ENCODE peak calls at places on chromosomes 6 and 20, in six cellular contexts. I, N, J, H, K and C are unnamed samples.

GRCh38 chr20:62181808-62182207 is 1.0 kb upstream of the MTG2 start:
- DNase-seq in H (no peak), N (no peak), J (no peak), K (no peak), I (no peak), C (no peak)

GRCh38 chr6:63269470-63269869 is 50.3 kb downstream of the LGSN start:
- DNase-seq in H (no peak), J (no peak), I (no peak), N (no peak), K (no peak), C (no peak)

GRCh38 chr6:26375270-26375669 is 7.6 kb upstream of the BTN2A2 start:
- DNase-seq in K (no peak), I (peak; percentile 19), H (no peak), J (no peak), N (no peak), C (no peak)

GRCh38 chr20:64080013-64080812 is at the start of gene OPRL1:
- DNase-seq in K (no peak), J (peak; percentile 49), N (no peak), H (no peak), I (no peak), C (no peak)

GRCh38 chr20:19662638-19662995 is 95.4 kb upstream of the RIN2 start:
- DNase-seq in H (no peak), J (no peak), N (no peak), I (no peak), K (no peak), C (no peak)

GRCh38 chr20:24783631-24784492 is 165.2 kb upstream of the CST7 start:
- DNase-seq in J (no peak), H (no peak), K (no peak), I (no peak), N (peak; percentile 6), C (no peak)

GRCh38 chr6:11413728-11414127 is 123.8 kb upstream of the TMEM170B start:
- DNase-seq in I (no peak), H (no peak), N (peak; percentile 58), K (no peak), J (no peak), C (peak; percentile 78)

GRCh38 chr6:33029297-33030184 is 20.1 kb upstream of the HLA-DOA start:
- DNase-seq in J (no peak), I (no peak), N (peak; percentile 17), K (no peak), H (peak; percentile 15), C (no peak)

GRCh38 chr6:20936949-20937348 is 402.7 kb downstream of the CDKAL1 start:
- DNase-seq in K (no peak), N (no peak), J (no peak), H (no peak), I (no peak), C (no peak)

GRCh38 chr6:104771258-104771832 is 88.4 kb downstream of the HACE1 start:
- DNase-seq in H (peak; percentile 36), N (peak; percentile 63), J (no peak), K (no peak), I (peak; percentile 47), C (peak; percentile 34)

GRCh38 chr6:148761532-148761951 is 14.7 kb downstream of the UST start:
- DNase-seq in K (no peak), J (peak; percentile 32), H (peak; percentile 35), I (no peak), N (no peak), C (no peak)

GRCh38 chr6:140850438-140850837 is 1282.3 kb upstream of the GJE1 start:
- DNase-seq in H (no peak), N (peak; percentile 83), J (no peak), K (no peak), I (no peak), C (peak; percentile 73)

GRCh38 chr6:134724653-134725340 is 225.1 kb downstream of the ALDH8A1 start:
- DNase-seq in J (no peak), N (peak; percentile 74), I (no peak), K (no peak), H (no peak), C (peak; percentile 52)

GRCh38 chr20:62197801-62198200 is 15.0 kb downstream of the MTG2 start:
- DNase-seq in N (no peak), H (no peak), J (no peak), K (no peak), I (no peak), C (no peak)

GRCh38 chr6:118134257-118134656 is 227.2 kb downstream of the SLC35F1 start:
- DNase-seq in I (no peak), N (no peak), H (no peak), J (no peak), K (no peak), C (no peak)

GRCh38 chr20:58389324-58389967 is 417 bp downstream of the VAPB start:
- DNase-seq in K (no peak), N (peak; percentile 64), J (no peak), H (no peak), I (no peak), C (peak; percentile 11)

GRCh38 chr6:36350082-36350481 is 13.4 kb upstream of the BNIP5 start:
- DNase-seq in N (no peak), K (no peak), H (no peak), J (no peak), I (no peak), C (no peak)

GRCh38 chr6:7542065-7542877 is 800 bp downstream of the DSP start:
- DNase-seq in H (no peak), N (peak; percentile 32), K (no peak), J (no peak), I (no peak), C (no peak)

GRCh38 chr6:157106487-157106886 is 216.8 kb downstream of the TMEM242 start:
- DNase-seq in H (no peak), N (peak; percentile 87), I (no peak), J (no peak), K (no peak), C (peak; percentile 63)

GRCh38 chr6:136526196-136526930 is 23.9 kb downstream of the MAP7 start:
- DNase-seq in H (peak; percentile 8), K (peak; percentile 72), J (peak; percentile 4), N (peak; percentile 42), I (no peak), C (peak; percentile 45)

GRCh38 chr20:8255945-8256632 is 124.0 kb downstream of the PLCB1 start:
- DNase-seq in J (no peak), N (no peak), H (no peak), K (no peak), I (peak; percentile 95), C (no peak)

GRCh38 chr6:126107475-126108121 is 121.3 kb downstream of the TRMT11 start:
- DNase-seq in J (no peak), K (no peak), N (no peak), H (no peak), I (no peak), C (no peak)

GRCh38 chr6:129980821-129981220 is 37.6 kb upstream of the L3MBTL3 start:
- DNase-seq in K (no peak), J (no peak), H (no peak), N (peak; percentile 64), I (no peak), C (no peak)

GRCh38 chr6:140046030-140046632 is 671.7 kb upstream of the CITED2 start:
- DNase-seq in J (no peak), K (no peak), N (no peak), I (no peak), H (no peak), C (no peak)

GRCh38 chr20:24160563-24161355 is 172.2 kb upstream of the GGTLC1 start:
- DNase-seq in N (peak; percentile 54), J (no peak), K (no peak), H (no peak), I (no peak), C (peak; percentile 59)

GRCh38 chr6:37308084-37308817 is 45.5 kb upstream of the RNF8 start:
- DNase-seq in K (no peak), J (no peak), N (no peak), H (no peak), I (peak; percentile 96), C (peak; percentile 18)

GRCh38 chr6:137512768-137513605 is 18.8 kb upstream of the OLIG3 start:
- DNase-seq in J (no peak), K (no peak), I (no peak), N (no peak), H (no peak), C (no peak)

GRCh38 chr6:158850807-158851115 is 31.6 kb upstream of the EZR start:
- DNase-seq in K (no peak), N (peak; percentile 35), I (no peak), H (no peak), J (no peak), C (peak; percentile 58)

GRCh38 chr6:100719883-100720682 is 161.0 kb downstream of the ASCC3 start:
- DNase-seq in H (peak; percentile 6), N (peak; percentile 52), K (no peak), I (peak; percentile 12), J (no peak), C (peak; percentile 37)

GRCh38 chr6:99458319-99458718 is 33.2 kb upstream of the PNISR start:
- DNase-seq in J (no peak), K (no peak), I (no peak), N (peak; percentile 66), H (no peak), C (peak; percentile 40)

GRCh38 chr6:137962725-137963124 is 95.7 kb downstream of the TNFAIP3 start:
- DNase-seq in J (no peak), H (no peak), I (no peak), N (no peak), K (no peak), C (no peak)

GRCh38 chr6:168597471-168597875 is 156.5 kb downstream of the SMOC2 start:
- DNase-seq in I (no peak), H (no peak), N (no peak), J (no peak), K (no peak), C (no peak)